ENCODE peak calls at places on chromosomes 6 and 20, in four cellular contexts. H is fibroblast of lung, Q is uterus, T is AG09309. R is an unnamed sample.

GRCh38 chr20:58847483-58847882 is 3.2 kb downstream of the GNAS-AS1 start:
- DNase-seq in H (no peak), Q (no peak), T (no peak), R (no peak)

GRCh38 chr6:82331031-82331773 is 32.4 kb upstream of the TPBG start:
- DNase-seq in H (peak), Q (no peak), T (peak), R (no peak)

GRCh38 chr20:54565255-54565654 is 89.9 kb downstream of the DOK5 start:
- DNase-seq in H (no peak), Q (no peak), T (no peak), R (no peak)

GRCh38 chr20:1508576-1508975 is 17.4 kb upstream of the SIRPB2 start:
- DNase-seq in H (no peak), Q (no peak), T (no peak), R (no peak)

GRCh38 chr20:13231031-13231752 is 10.1 kb downstream of the ISM1 start:
- DNase-seq in H (no peak), Q (no peak), T (peak), R (no peak)

GRCh38 chr6:79762370-79762769 is 131.2 kb downstream of the SH3BGRL2 start:
- DNase-seq in H (peak), Q (no peak), T (no peak), R (no peak)

GRCh38 chr6:90533615-90534336 is 53.1 kb downstream of the MAP3K7 start:
- DNase-seq in H (no peak), Q (no peak), T (no peak), R (no peak)

GRCh38 chr20:24816431-24816830 is 132.6 kb upstream of the CST7 start:
- DNase-seq in H (no peak), Q (no peak), T (no peak), R (no peak)

GRCh38 chr20:45469336-45470261 is at the start of gene WFDC2:
- DNase-seq in H (no peak), Q (no peak), T (no peak), R (no peak)
- TF ChIP-seq CTCF in H (no peak), Q (no peak), T (no peak), R (no peak)

DNA sequence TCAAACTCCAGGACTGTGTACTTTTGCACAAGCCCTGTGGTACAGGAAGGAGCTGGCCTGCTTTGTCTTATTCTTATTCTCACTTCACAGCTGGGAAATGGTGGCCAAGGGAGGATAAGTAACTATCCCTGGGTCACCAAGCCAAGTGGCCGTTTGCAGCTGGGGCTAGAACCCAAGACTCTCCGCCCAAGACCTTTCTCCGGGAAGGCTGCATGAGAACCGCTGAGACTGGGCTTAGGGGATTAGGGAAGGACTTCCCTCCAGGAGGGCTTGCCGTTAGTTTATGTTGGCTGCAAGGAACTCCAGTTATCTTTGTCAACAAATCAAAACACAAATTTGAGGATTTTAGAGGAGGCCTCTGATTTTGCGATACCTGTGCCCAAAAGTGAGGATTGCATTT is 343.2 kb upstream of the RNF24 start:
- DNase-seq in H (no peak), Q (no peak), T (no peak), R (no peak)
- TF ChIP-seq CTCF in H (no peak), Q (no peak), T (no peak), R (no peak)

GRCh38 chr6:31321820-31322219 is 35.2 kb downstream of the HLA-B start:
- DNase-seq in H (no peak), Q (no peak), T (no peak), R (no peak)
- TF ChIP-seq CTCF in H (no peak), Q (no peak), T (no peak), R (no peak)

GRCh38 chr6:162053084-162053483 is 674.5 kb downstream of the PRKN start:
- DNase-seq in H (no peak), Q (no peak), T (no peak), R (no peak)
- TF ChIP-seq CTCF in H (no peak), Q (no peak), T (no peak), R (no peak)

DNA sequence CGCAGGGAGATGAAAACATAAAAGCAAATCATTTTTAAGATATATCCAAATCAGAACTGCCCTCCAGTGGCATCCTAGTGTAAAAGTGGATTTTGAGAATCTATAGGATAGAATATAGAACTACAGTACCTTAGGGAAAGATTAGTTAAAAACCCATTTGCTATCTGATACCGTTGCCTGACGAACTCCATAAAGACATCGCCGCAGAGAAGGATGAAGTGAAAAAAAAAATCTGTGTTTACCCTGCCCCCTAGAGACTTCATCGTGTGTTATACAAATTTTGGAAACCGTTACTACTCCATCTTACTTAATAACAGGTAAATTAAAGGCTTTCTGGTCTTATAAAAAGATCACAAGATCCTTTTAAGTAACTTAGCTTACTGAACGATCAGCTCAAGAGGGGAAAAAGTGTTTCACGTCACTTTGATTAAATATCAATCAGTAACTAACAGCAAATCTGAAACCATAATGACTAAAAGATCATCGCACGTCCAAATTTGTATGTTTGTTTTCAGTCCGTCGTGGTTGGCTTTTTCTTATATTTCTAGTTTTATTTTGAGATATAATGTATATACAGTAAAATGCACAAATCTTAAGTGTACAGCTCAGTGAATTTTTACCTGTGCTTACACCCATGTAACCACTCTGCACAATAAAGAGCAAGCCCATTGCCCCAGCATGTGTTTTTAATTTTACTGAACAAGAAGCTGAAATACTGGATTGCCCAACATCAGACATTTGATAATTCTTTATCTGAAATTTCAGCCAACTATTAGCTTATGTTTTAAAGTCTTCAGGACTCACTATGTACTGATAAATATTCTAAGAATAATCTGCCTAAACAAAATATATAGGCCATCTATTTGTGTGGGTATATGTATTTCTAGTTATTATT is 879 bp upstream of the MCM3 start:
- DNase-seq in H (peak), Q (no peak), T (peak), R (no peak)
- TF ChIP-seq CTCF in H (peak), Q (peak), T (peak), R (no peak)

GRCh38 chr6:40586800-40587201 is 363 bp downstream of the LRFN2 start:
- DNase-seq in H (no peak), Q (no peak), T (no peak), R (no peak)

GRCh38 chr6:40586369-40586768 is 795 bp downstream of the LRFN2 start:
- DNase-seq in H (no peak), Q (no peak), T (no peak), R (no peak)

GRCh38 chr6:40588480-40588879 is 1.3 kb upstream of the LRFN2 start:
- DNase-seq in H (no peak), Q (no peak), T (no peak), R (no peak)

GRCh38 chr6:40587240-40588069 is at the start of gene LRFN2:
- DNase-seq in H (peak), Q (peak), T (peak), R (no peak)

DNA sequence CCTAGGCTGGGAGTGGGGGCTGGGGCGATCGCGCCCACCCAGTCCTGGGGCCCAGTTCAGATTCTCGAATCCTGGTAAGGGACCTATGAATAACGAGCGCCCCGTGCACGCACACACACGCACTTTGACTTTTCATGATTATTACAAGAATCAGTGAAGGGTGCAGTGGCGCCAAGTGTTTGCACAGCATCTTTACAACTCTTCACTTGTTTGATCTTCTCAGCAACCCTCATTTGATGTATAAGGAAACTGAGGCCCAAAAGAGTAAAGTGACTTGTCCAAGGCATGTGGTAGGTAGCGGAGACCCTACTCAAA is 863 bp upstream of the LRFN2 start:
- DNase-seq in H (no peak), Q (no peak), T (no peak), R (no peak)
- TF ChIP-seq CTCF in H (no peak), Q (no peak), T (no peak), R (no peak)

GRCh38 chr6:28424163-28424562 is 19.1 kb downstream of the ZSCAN23 start:
- DNase-seq in H (no peak), Q (no peak), T (no peak), R (no peak)
- TF ChIP-seq CTCF in H (no peak), Q (no peak), T (no peak), R (no peak)

DNA sequence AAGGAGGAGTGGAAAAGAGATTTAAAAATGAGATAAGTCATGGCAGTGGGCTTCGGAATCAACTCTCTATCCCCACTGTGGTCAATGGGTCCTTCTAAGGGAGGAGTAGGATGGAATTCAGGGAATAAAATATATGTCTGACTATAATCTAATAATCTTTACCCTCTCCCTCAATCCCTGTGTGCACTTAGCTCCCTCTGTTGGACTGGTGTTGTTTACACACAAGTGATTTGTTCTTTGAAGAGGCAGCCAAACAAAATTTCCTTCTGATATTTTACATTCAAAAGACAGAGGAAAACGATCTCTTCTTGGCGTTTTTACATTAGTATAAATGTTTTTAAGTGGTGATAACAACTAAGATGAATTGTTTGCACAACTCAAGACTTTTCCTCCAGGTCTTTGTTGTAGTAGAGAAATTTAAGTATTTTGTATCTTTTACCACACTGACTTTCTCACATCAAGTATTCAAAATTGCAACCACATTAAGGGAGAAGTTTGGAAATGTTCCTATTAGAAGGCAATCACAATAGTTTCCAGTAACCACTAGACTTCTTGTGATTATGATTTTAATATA is 317.7 kb downstream of the CENPW start:
- DNase-seq in H (peak), Q (no peak), T (no peak), R (peak)
- TF ChIP-seq CTCF in H (peak), Q (peak), T (peak), R (peak)

GRCh38 chr20:17883592-17884317 is 84.8 kb downstream of the SNX5 start:
- DNase-seq in H (no peak), Q (no peak), T (no peak), R (no peak)
- TF ChIP-seq CTCF in H (peak), Q (no peak), T (no peak), R (no peak)